ENCODE peak calls at places on chromosomes 6 and 20, in five cellular contexts. One of them, this sample, is unnamed.

GRCh38 chr6:71386215-71386614 is 97.6 kb downstream of the OGFRL1 start:
- DNase-seq in cardiac muscle cell: no peak
- DNase-seq in HCT116: no peak
- DNase-seq in heart right ventricle: no peak
- DNase-seq in left ventricle myocardium inferior: no peak
- DNase-seq in this sample: no peak

GRCh38 chr6:124977067-124977908 is 15.1 kb downstream of the RNF217 start:
- DNase-seq in heart right ventricle: no peak
- DNase-seq in left ventricle myocardium inferior: no peak
- DNase-seq in HCT116: no peak
- DNase-seq in cardiac muscle cell: peak
- DNase-seq in this sample: no peak

GRCh38 chr20:47453167-47453782 is 48.4 kb upstream of the NCOA3 start:
- DNase-seq in cardiac muscle cell: peak
- DNase-seq in HCT116: peak
- DNase-seq in left ventricle myocardium inferior: no peak
- DNase-seq in heart right ventricle: no peak
- DNase-seq in this sample: peak

GRCh38 chr20:5528719-5529256 is 212.0 kb upstream of the PROKR2 start:
- DNase-seq in heart right ventricle: peak
- DNase-seq in left ventricle myocardium inferior: peak
- DNase-seq in HCT116: peak
- DNase-seq in cardiac muscle cell: peak
- DNase-seq in this sample: peak

GRCh38 chr6:89927788-89928565 is 33.7 kb downstream of the GJA10 start:
- DNase-seq in heart right ventricle: no peak
- DNase-seq in cardiac muscle cell: peak
- DNase-seq in left ventricle myocardium inferior: no peak
- DNase-seq in HCT116: no peak
- DNase-seq in this sample: no peak

GRCh38 chr20:36835025-36835424 is 40.9 kb upstream of the TLDC2 start:
- DNase-seq in cardiac muscle cell: no peak
- DNase-seq in HCT116: no peak
- DNase-seq in heart right ventricle: no peak
- DNase-seq in left ventricle myocardium inferior: no peak
- DNase-seq in this sample: no peak

GRCh38 chr20:35273449-35274171 is 4.3 kb downstream of the MMP24OS start:
- DNase-seq in heart right ventricle: peak
- DNase-seq in left ventricle myocardium inferior: no peak
- DNase-seq in HCT116: no peak
- DNase-seq in cardiac muscle cell: no peak
- DNase-seq in this sample: no peak

GRCh38 chr20:34058831-34059230 is 53.2 kb downstream of the EIF2S2 start:
- DNase-seq in left ventricle myocardium inferior: no peak
- DNase-seq in heart right ventricle: no peak
- DNase-seq in cardiac muscle cell: peak
- DNase-seq in HCT116: no peak
- DNase-seq in this sample: no peak

GRCh38 chr6:104525677-104526322 is 333.9 kb downstream of the HACE1 start:
- DNase-seq in cardiac muscle cell: peak
- DNase-seq in HCT116: peak
- DNase-seq in heart right ventricle: peak
- DNase-seq in left ventricle myocardium inferior: peak
- DNase-seq in this sample: peak

GRCh38 chr6:56226946-56227879 is 20.2 kb downstream of the COL21A1 start:
- DNase-seq in heart right ventricle: no peak
- DNase-seq in HCT116: no peak
- DNase-seq in left ventricle myocardium inferior: no peak
- DNase-seq in cardiac muscle cell: peak
- DNase-seq in this sample: no peak

GRCh38 chr6:90454835-90455427 is 131.9 kb downstream of the MAP3K7 start:
- DNase-seq in HCT116: no peak
- DNase-seq in heart right ventricle: no peak
- DNase-seq in left ventricle myocardium inferior: no peak
- DNase-seq in cardiac muscle cell: no peak
- DNase-seq in this sample: no peak

GRCh38 chr6:118606268-118606667 is 45.1 kb downstream of the CEP85L start:
- DNase-seq in cardiac muscle cell: no peak
- DNase-seq in heart right ventricle: no peak
- DNase-seq in left ventricle myocardium inferior: no peak
- DNase-seq in HCT116: no peak
- DNase-seq in this sample: no peak

GRCh38 chr20:24954151-24954550 is 5.1 kb downstream of the CST7 start:
- DNase-seq in HCT116: no peak
- DNase-seq in left ventricle myocardium inferior: no peak
- DNase-seq in heart right ventricle: no peak
- DNase-seq in cardiac muscle cell: no peak
- DNase-seq in this sample: no peak

GRCh38 chr6:31441368-31442267 is 38.2 kb downstream of the MICA start:
- DNase-seq in heart right ventricle: peak
- DNase-seq in cardiac muscle cell: peak
- DNase-seq in HCT116: no peak
- DNase-seq in left ventricle myocardium inferior: peak
- DNase-seq in this sample: peak

GRCh38 chr6:129732034-129732433 is 22.1 kb upstream of the ARHGAP18 start:
- DNase-seq in heart right ventricle: no peak
- DNase-seq in cardiac muscle cell: no peak
- DNase-seq in left ventricle myocardium inferior: no peak
- DNase-seq in HCT116: no peak
- DNase-seq in this sample: no peak

GRCh38 chr6:43923376-43924221 is 153.6 kb downstream of the VEGFA start:
- DNase-seq in cardiac muscle cell: peak
- DNase-seq in HCT116: peak
- DNase-seq in heart right ventricle: no peak
- DNase-seq in left ventricle myocardium inferior: no peak
- DNase-seq in this sample: no peak

GRCh38 chr20:44664127-44664526 is 12.6 kb upstream of the ADA start:
- DNase-seq in left ventricle myocardium inferior: no peak
- DNase-seq in cardiac muscle cell: no peak
- DNase-seq in heart right ventricle: no peak
- DNase-seq in HCT116: no peak
- DNase-seq in this sample: peak

GRCh38 chr20:44083220-44083933 is 103.6 kb downstream of the JPH2 start:
- DNase-seq in left ventricle myocardium inferior: peak
- DNase-seq in HCT116: peak
- DNase-seq in heart right ventricle: peak
- DNase-seq in cardiac muscle cell: no peak
- DNase-seq in this sample: no peak

GRCh38 chr6:28866342-28867077 is 57.3 kb downstream of the TRIM27 start:
- DNase-seq in cardiac muscle cell: peak
- DNase-seq in left ventricle myocardium inferior: peak
- DNase-seq in HCT116: no peak
- DNase-seq in heart right ventricle: peak
- DNase-seq in this sample: peak

GRCh38 chr6:135938588-135939215 is 87.2 kb downstream of the PDE7B start:
- DNase-seq in left ventricle myocardium inferior: peak
- DNase-seq in HCT116: no peak
- DNase-seq in cardiac muscle cell: peak
- DNase-seq in heart right ventricle: peak
- DNase-seq in this sample: no peak

GRCh38 chr6:157216570-157216969 is 106.7 kb downstream of the TMEM242 start:
- DNase-seq in heart right ventricle: no peak
- DNase-seq in left ventricle myocardium inferior: no peak
- DNase-seq in HCT116: no peak
- DNase-seq in cardiac muscle cell: no peak
- DNase-seq in this sample: no peak

GRCh38 chr6:168514216-168514615 is 73.2 kb downstream of the SMOC2 start:
- DNase-seq in left ventricle myocardium inferior: peak
- DNase-seq in HCT116: no peak
- DNase-seq in heart right ventricle: peak
- DNase-seq in cardiac muscle cell: peak
- DNase-seq in this sample: no peak

GRCh38 chr6:36848658-36849441 is 9.6 kb upstream of the CPNE5 start:
- DNase-seq in HCT116: no peak
- DNase-seq in left ventricle myocardium inferior: peak
- DNase-seq in cardiac muscle cell: peak
- DNase-seq in heart right ventricle: peak
- DNase-seq in this sample: no peak

GRCh38 chr6:127118505-127119360 is at the start of gene RSPO3:
- DNase-seq in cardiac muscle cell: peak
- DNase-seq in heart right ventricle: no peak
- DNase-seq in HCT116: no peak
- DNase-seq in left ventricle myocardium inferior: no peak
- DNase-seq in this sample: no peak

GRCh38 chr6:55137925-55138324 is 36.4 kb upstream of the HCRTR2 start:
- DNase-seq in cardiac muscle cell: no peak
- DNase-seq in heart right ventricle: no peak
- DNase-seq in left ventricle myocardium inferior: no peak
- DNase-seq in HCT116: no peak
- DNase-seq in this sample: no peak

GRCh38 chr6:151647871-151648639 is 154.2 kb downstream of the CCDC170 start:
- DNase-seq in cardiac muscle cell: peak
- DNase-seq in HCT116: peak
- DNase-seq in left ventricle myocardium inferior: no peak
- DNase-seq in heart right ventricle: no peak
- DNase-seq in this sample: no peak

GRCh38 chr6:89439014-89439413 is 6.1 kb downstream of the ANKRD6 start:
- DNase-seq in left ventricle myocardium inferior: no peak
- DNase-seq in HCT116: no peak
- DNase-seq in heart right ventricle: no peak
- DNase-seq in cardiac muscle cell: no peak
- DNase-seq in this sample: no peak

GRCh38 chr20:19993937-19994667 is 23.1 kb upstream of the NAA20 start:
- DNase-seq in heart right ventricle: peak
- DNase-seq in left ventricle myocardium inferior: peak
- DNase-seq in cardiac muscle cell: peak
- DNase-seq in HCT116: peak
- DNase-seq in this sample: no peak

GRCh38 chr6:108160009-108160408 is 5.8 kb upstream of the NR2E1 start:
- DNase-seq in HCT116: no peak
- DNase-seq in left ventricle myocardium inferior: no peak
- DNase-seq in cardiac muscle cell: no peak
- DNase-seq in heart right ventricle: no peak
- DNase-seq in this sample: no peak

GRCh38 chr20:58102744-58103516 is 125.5 kb downstream of the ANKRD60 start:
- DNase-seq in cardiac muscle cell: no peak
- DNase-seq in heart right ventricle: no peak
- DNase-seq in left ventricle myocardium inferior: no peak
- DNase-seq in HCT116: no peak
- DNase-seq in this sample: no peak

GRCh38 chr20:50629675-50630055 is 61.7 kb downstream of the RIPOR3 start:
- DNase-seq in cardiac muscle cell: no peak
- DNase-seq in heart right ventricle: no peak
- DNase-seq in left ventricle myocardium inferior: no peak
- DNase-seq in HCT116: no peak
- DNase-seq in this sample: no peak

GRCh38 chr6:21859193-21859735 is 265.7 kb downstream of the SOX4 start:
- DNase-seq in left ventricle myocardium inferior: no peak
- DNase-seq in HCT116: no peak
- DNase-seq in heart right ventricle: no peak
- DNase-seq in cardiac muscle cell: no peak
- DNase-seq in this sample: no peak
- H3K27ac ChIP-seq in left ventricle myocardium inferior: no peak
- H3K27ac ChIP-seq in HCT116: no peak
- H3K27ac ChIP-seq in heart right ventricle: no peak
- H3K27ac ChIP-seq in cardiac muscle cell: no peak
- H3K27ac ChIP-seq in this sample: no peak

GRCh38 chr20:30912006-30912660 is 345.3 kb upstream of the DEFB115 start:
- DNase-seq in left ventricle myocardium inferior: no peak
- DNase-seq in cardiac muscle cell: peak
- DNase-seq in heart right ventricle: no peak
- DNase-seq in HCT116: no peak
- DNase-seq in this sample: no peak
- TF ChIP-seq CTCF in left ventricle myocardium inferior: peak
- TF ChIP-seq CTCF in cardiac muscle cell: no peak
- TF ChIP-seq CTCF in heart right ventricle: no peak
- TF ChIP-seq CTCF in HCT116: no peak
- TF ChIP-seq CTCF in this sample: no peak

GRCh38 chr20:1622450-1622849 is 2.6 kb upstream of the SIRPB1 start:
- DNase-seq in cardiac muscle cell: no peak
- DNase-seq in heart right ventricle: no peak
- DNase-seq in HCT116: no peak
- DNase-seq in left ventricle myocardium inferior: no peak
- DNase-seq in this sample: peak
- H3K27ac ChIP-seq in cardiac muscle cell: no peak
- H3K27ac ChIP-seq in heart right ventricle: no peak
- H3K27ac ChIP-seq in HCT116: no peak
- H3K27ac ChIP-seq in left ventricle myocardium inferior: no peak
- H3K27ac ChIP-seq in this sample: peak

GRCh38 chr6:621916-622315 is 35.0 kb downstream of the HUS1B start:
- DNase-seq in left ventricle myocardium inferior: no peak
- DNase-seq in cardiac muscle cell: no peak
- DNase-seq in HCT116: no peak
- DNase-seq in heart right ventricle: no peak
- DNase-seq in this sample: no peak

GRCh38 chr6:613981-614380 is 42.9 kb downstream of the HUS1B start:
- DNase-seq in left ventricle myocardium inferior: no peak
- DNase-seq in cardiac muscle cell: no peak
- DNase-seq in HCT116: no peak
- DNase-seq in heart right ventricle: no peak
- DNase-seq in this sample: no peak

GRCh38 chr6:620166-620565 is 36.7 kb downstream of the HUS1B start:
- DNase-seq in HCT116: no peak
- DNase-seq in cardiac muscle cell: no peak
- DNase-seq in left ventricle myocardium inferior: no peak
- DNase-seq in heart right ventricle: no peak
- DNase-seq in this sample: no peak

GRCh38 chr6:620950-621349 is 36.0 kb downstream of the HUS1B start:
- DNase-seq in heart right ventricle: no peak
- DNase-seq in cardiac muscle cell: no peak
- DNase-seq in left ventricle myocardium inferior: no peak
- DNase-seq in HCT116: no peak
- DNase-seq in this sample: no peak

GRCh38 chr6:617485-618100 is 39.3 kb downstream of the HUS1B start:
- DNase-seq in HCT116: no peak
- DNase-seq in left ventricle myocardium inferior: no peak
- DNase-seq in heart right ventricle: no peak
- DNase-seq in cardiac muscle cell: no peak
- DNase-seq in this sample: no peak
- TF ChIP-seq CTCF in HCT116: peak
- TF ChIP-seq CTCF in left ventricle myocardium inferior: no peak
- TF ChIP-seq CTCF in heart right ventricle: no peak
- TF ChIP-seq CTCF in cardiac muscle cell: no peak
- TF ChIP-seq CTCF in this sample: no peak

GRCh38 chr6:30102701-30103629 is 9.9 kb downstream of the TRIM31 start:
- DNase-seq in heart right ventricle: peak
- DNase-seq in cardiac muscle cell: peak
- DNase-seq in HCT116: peak
- DNase-seq in left ventricle myocardium inferior: peak
- DNase-seq in this sample: peak
- H3K27ac ChIP-seq in heart right ventricle: peak
- H3K27ac ChIP-seq in cardiac muscle cell: no peak
- H3K27ac ChIP-seq in HCT116: no peak
- H3K27ac ChIP-seq in left ventricle myocardium inferior: peak
- H3K27ac ChIP-seq in this sample: no peak

This sample was measured in HL-60.